ENCODE peak calls at places on chromosomes 5 and 9, in four cellular contexts. P, Q, K and Y are unnamed samples.

GRCh38 chr5:140513124-140513523 is 34.3 kb upstream of the EIF4EBP3 start:
- DNase-seq in P (no peak), Q (no peak), K (no peak), Y (no peak)

GRCh38 chr5:54309751-54310432 is 481 bp downstream of the ARL15 start:
- DNase-seq in P (no peak), Q (peak), K (peak), Y (no peak)

GRCh38 chr5:62115009-62115408 is 191.0 kb upstream of the KIF2A start:
- DNase-seq in P (no peak), Q (no peak), K (no peak), Y (no peak)

GRCh38 chr5:17398439-17398838 is 99.6 kb upstream of the TAF11L2 start:
- DNase-seq in P (peak), Q (peak), K (no peak), Y (peak)

GRCh38 chr9:120985759-120986353 is 59.3 kb upstream of the TRAF1 start:
- DNase-seq in P (peak), Q (peak), K (no peak), Y (peak)

GRCh38 chr5:137923856-137924255 is 34.6 kb downstream of the PKD2L2 start:
- DNase-seq in P (no peak), Q (no peak), K (no peak), Y (no peak)

GRCh38 chr5:143434261-143435206 is 31.0 kb upstream of the NR3C1 start:
- DNase-seq in P (no peak), Q (no peak), K (no peak), Y (no peak)

GRCh38 chr5:113058269-113058668 is 81.7 kb downstream of the DCP2 start:
- DNase-seq in P (no peak), Q (no peak), K (no peak), Y (no peak)

GRCh38 chr5:175728316-175728715 is 70.4 kb downstream of the HRH2 start:
- DNase-seq in P (no peak), Q (no peak), K (no peak), Y (no peak)

GRCh38 chr5:31587546-31587945 is 51.4 kb upstream of the PDZD2 start:
- DNase-seq in P (no peak), Q (no peak), K (no peak), Y (no peak)

GRCh38 chr9:87710448-87710847 is 15.5 kb upstream of the CTSL start:
- DNase-seq in P (no peak), Q (no peak), K (no peak), Y (no peak)

GRCh38 chr9:136857606-136858412 is 5.7 kb downstream of the MAMDC4 start:
- DNase-seq in P (no peak), Q (no peak), K (peak), Y (no peak)

GRCh38 chr5:39148983-39149534 is 70.3 kb downstream of the FYB1 start:
- DNase-seq in P (no peak), Q (no peak), K (no peak), Y (peak)

GRCh38 chr5:82886911-82887310 is 190.3 kb downstream of the TMEM167A start:
- DNase-seq in P (no peak), Q (no peak), K (no peak), Y (peak)

GRCh38 chr5:134059758-134060495 is 54.6 kb upstream of the TCF7 start:
- DNase-seq in P (no peak), Q (no peak), K (no peak), Y (no peak)

GRCh38 chr9:130535818-130536521 is 43.4 kb upstream of the FUBP3 start:
- DNase-seq in P (peak), Q (no peak), K (no peak), Y (no peak)

GRCh38 chr9:108645520-108645919 is 210.3 kb downstream of the ACTL7B start:
- DNase-seq in P (no peak), Q (peak), K (no peak), Y (no peak)

GRCh38 chr9:88075966-88076285 is 62.3 kb downstream of the SPATA31C2 start:
- DNase-seq in P (no peak), Q (no peak), K (no peak), Y (peak)

GRCh38 chr9:91147079-91147708 is 214.5 kb downstream of the AUH start:
- DNase-seq in P (no peak), Q (no peak), K (no peak), Y (no peak)

GRCh38 chr9:13387668-13388124 is 108.2 kb upstream of the MPDZ start:
- DNase-seq in P (no peak), Q (no peak), K (no peak), Y (no peak)

GRCh38 chr9:4771788-4772187 is 21.0 kb upstream of the RCL1 start:
- DNase-seq in P (no peak), Q (no peak), K (no peak), Y (no peak)

GRCh38 chr5:72194846-72195245 is 87.6 kb downstream of the MAP1B start:
- DNase-seq in P (no peak), Q (no peak), K (no peak), Y (peak)

GRCh38 chr5:67773439-67773988 is 442.0 kb upstream of the PIK3R1 start:
- DNase-seq in P (no peak), Q (peak), K (no peak), Y (no peak)

GRCh38 chr5:132674671-132675506 is 1.1 kb downstream of the IL4 start:
- DNase-seq in P (peak), Q (peak), K (no peak), Y (peak)

DNA sequence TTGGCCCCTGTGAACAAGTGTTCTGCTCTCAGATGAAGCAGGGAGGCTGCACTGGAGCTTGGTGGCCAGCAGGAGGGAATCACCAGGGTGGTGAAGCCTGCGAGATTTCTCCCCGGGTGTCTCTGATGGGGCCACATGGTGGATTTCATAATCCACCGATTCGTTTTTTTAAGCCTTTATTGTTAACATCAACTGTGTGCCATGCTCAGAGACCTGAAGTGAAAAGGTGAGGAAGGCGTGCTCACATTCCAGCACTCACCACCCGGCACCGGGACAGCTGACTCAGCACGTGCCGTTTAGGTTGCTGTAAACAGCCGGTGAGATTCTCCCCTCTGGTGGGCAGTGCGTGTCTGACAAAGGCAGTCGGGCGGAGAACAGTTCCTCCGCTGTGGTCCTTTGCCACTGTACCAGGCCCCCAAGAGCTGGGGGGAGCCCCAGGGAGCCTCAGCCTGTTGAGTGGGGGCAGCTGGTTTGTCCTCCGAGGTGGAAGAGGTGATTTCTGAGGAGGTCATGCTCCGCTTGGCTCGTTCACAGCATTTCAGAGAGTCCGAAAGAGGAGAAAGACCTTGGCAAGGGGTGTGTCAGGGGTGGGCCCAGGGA is 12.7 kb upstream of the AHRR start:
- DNase-seq in P (no peak), Q (no peak), K (peak), Y (peak)
- TF ChIP-seq CTCF in P (peak), Q (peak), K (peak), Y (peak)

GRCh38 chr9:72150172-72150571 is 932 bp downstream of the GDA start:
- DNase-seq in P (no peak), Q (no peak), K (no peak), Y (no peak)
- H3K4me3 ChIP-seq in P (no peak), Q (no peak), K (peak), Y (no peak)

GRCh38 chr9:7358876-7359275 is 440.7 kb downstream of the DMAC1 start:
- DNase-seq in P (no peak), Q (no peak), K (no peak), Y (no peak)
- TF ChIP-seq CTCF in P (peak), Q (peak), K (no peak), Y (peak)

GRCh38 chr5:81191726-81192125 is 41.4 kb upstream of the CKMT2 start:
- DNase-seq in P (no peak), Q (no peak), K (no peak), Y (no peak)

GRCh38 chr5:81189875-81190467 is 43.2 kb upstream of the CKMT2 start:
- DNase-seq in P (no peak), Q (no peak), K (no peak), Y (no peak)

GRCh38 chr5:81192351-81192750 is 40.8 kb upstream of the CKMT2 start:
- DNase-seq in P (no peak), Q (no peak), K (no peak), Y (no peak)

GRCh38 chr5:81195334-81195929 is 37.7 kb upstream of the CKMT2 start:
- DNase-seq in P (no peak), Q (no peak), K (no peak), Y (no peak)

DNA sequence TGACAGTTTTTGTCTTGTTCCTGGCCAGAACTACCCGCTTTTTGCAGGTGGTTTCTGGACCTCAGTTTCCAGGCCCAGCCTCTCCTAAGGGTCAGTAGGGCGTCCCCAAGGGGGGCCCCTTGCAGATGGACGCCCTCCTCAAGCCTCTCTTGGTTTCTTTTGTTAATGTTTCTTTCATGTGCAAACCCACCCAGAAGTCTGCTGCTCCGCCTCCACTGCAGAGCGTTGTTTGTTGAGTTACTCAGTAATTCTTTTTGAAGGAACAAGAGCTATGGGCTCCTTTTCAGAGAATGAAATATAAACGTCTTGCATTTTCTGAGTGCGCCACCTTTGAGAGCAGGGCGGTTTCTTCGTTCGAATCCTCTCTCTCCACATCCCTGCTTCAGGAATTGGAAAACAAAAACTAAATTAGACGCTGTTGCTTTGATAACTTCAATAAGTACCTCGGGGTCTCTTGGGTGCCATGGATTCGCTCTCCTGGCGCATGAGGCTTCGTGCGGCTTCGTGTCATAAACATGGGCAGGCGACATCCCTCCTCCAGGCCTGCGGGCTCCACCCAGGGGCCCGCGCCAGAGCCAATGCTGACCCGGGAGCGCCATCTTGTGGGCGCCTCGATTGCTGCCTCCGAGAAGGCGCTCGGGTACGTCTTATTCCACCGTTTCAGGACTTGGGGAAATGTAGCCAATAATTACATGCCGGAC is 38.3 kb upstream of the CKMT2 start:
- DNase-seq in P (peak), Q (peak), K (peak), Y (peak)
- H3K4me3 ChIP-seq in P (no peak), Q (peak), K (no peak), Y (no peak)

GRCh38 chr5:75156585-75156984 is 80.1 kb downstream of the ANKRD31 start:
- DNase-seq in P (no peak), Q (peak), K (no peak), Y (no peak)
- TF ChIP-seq CTCF in P (peak), Q (peak), K (no peak), Y (peak)

DNA sequence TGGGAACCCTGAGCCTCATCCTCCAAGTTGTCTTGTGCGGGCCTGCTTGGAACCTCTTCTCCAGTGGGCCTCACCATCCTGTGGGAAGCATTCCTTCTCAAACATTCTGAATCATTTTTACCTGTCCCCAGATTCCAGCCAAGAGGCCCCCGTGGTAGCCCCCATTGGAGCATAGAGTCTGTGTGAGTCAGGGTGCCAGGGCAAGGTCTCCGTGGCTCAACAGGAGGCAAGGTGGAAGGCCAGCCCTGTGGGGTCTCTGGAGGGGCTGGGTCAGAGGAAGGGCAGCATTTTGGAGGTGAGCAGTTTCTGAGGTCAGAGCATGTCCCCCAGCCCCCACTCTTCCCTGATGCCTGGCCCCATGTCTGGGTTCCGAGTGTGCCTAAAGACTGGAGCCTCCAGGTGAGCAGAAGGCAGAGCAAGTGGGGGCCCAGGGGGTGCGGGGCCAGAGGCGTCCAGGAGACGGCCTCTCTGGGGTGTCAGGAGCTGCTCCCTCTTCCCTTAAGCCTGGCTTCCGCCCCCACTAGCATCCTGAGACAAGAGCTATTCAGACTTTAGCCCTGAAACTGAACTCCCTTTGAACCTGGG is 2.1 kb downstream of the CACNA1B start:
- DNase-seq in P (no peak), Q (no peak), K (no peak), Y (no peak)
- H3K4me3 ChIP-seq in P (no peak), Q (no peak), K (no peak), Y (no peak)

DNA sequence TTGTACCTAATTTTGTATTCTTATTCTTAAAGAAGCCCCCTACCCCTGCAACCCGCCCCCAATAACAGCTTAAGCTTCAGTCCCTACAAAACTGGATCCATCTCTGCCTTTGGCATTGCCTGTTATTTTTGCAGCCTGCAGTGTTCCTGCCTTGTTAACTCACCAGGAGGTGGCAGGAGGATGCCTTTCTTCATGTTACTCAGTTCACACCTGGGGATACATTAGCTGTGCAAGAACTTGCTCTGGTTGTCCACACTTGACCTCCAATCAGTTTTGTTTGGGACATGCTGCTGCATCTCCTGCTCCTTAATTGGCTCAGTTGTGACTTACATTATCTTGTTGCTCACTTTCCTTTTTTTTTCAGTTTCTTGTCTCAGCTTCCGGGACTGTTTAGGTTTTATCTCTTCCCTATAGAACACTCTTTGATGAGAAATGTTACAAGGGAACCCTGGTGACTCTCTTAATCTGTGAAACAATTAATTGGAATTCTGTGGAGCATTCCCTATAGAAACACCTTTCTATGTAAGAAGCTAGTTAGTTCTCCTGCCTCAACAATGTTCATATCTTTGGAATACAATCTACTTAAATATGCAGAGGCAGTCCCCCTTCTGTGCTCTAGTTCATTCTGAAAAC is 467.7 kb upstream of the ACO1 start:
- DNase-seq in P (no peak), Q (no peak), K (no peak), Y (no peak)
- TF ChIP-seq CTCF in P (no peak), Q (peak), K (no peak), Y (no peak)

GRCh38 chr5:95078868-95079267 is 206.0 kb downstream of the MCTP1 start:
- DNase-seq in P (no peak), Q (no peak), K (no peak), Y (no peak)

GRCh38 chr5:95080026-95080425 is 204.9 kb downstream of the MCTP1 start:
- DNase-seq in P (no peak), Q (no peak), K (no peak), Y (no peak)

GRCh38 chr5:95083606-95084005 is 201.3 kb downstream of the MCTP1 start:
- DNase-seq in P (no peak), Q (no peak), K (no peak), Y (no peak)

GRCh38 chr5:95081500-95082355 is 203.2 kb downstream of the MCTP1 start:
- DNase-seq in P (peak), Q (peak), K (peak), Y (peak)

GRCh38 chr5:95080456-95080855 is 204.4 kb downstream of the MCTP1 start:
- DNase-seq in P (no peak), Q (no peak), K (no peak), Y (no peak)
- H3K4me3 ChIP-seq in P (no peak), Q (peak), K (no peak), Y (peak)

GRCh38 chr5:155064580-155064979 is 51.0 kb downstream of the KIF4B start:
- DNase-seq in P (no peak), Q (no peak), K (no peak), Y (no peak)
- TF ChIP-seq CTCF in P (no peak), Q (no peak), K (no peak), Y (no peak)

GRCh38 chr9:112367465-112367864 is 12.4 kb upstream of the HSDL2 start:
- DNase-seq in P (no peak), Q (no peak), K (no peak), Y (no peak)

GRCh38 chr9:112371060-112371459 is 8.8 kb upstream of the HSDL2 start:
- DNase-seq in P (no peak), Q (peak), K (no peak), Y (no peak)

GRCh38 chr9:112366591-112366990 is 13.3 kb upstream of the HSDL2 start:
- DNase-seq in P (no peak), Q (no peak), K (no peak), Y (no peak)

GRCh38 chr9:112375361-112375760 is 4.5 kb upstream of the HSDL2 start:
- DNase-seq in P (no peak), Q (no peak), K (no peak), Y (no peak)

DNA sequence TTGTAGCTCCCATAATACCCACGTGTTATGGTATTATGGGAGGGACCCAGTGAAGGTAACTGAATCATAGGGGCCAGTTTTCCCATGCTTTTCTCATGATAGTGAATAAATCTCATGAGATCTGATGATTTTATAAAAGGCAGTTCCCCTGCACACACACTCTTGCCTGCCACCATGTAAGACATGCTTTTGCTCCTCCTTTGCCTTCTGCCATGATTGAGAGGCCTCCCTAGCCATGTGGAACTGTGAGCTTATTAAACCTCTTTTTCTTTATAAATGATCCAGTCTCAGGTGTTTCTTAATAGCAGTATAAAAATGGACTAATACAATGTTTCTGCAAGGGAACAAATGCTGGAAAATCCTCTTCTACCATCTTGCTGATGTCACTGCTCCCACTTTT is 10.1 kb upstream of the HSDL2 start:
- DNase-seq in P (no peak), Q (no peak), K (no peak), Y (no peak)
- H3K4me3 ChIP-seq in P (no peak), Q (no peak), K (no peak), Y (no peak)